ENCODE peak calls at places on chromosomes 4 and X, in five cellular contexts. S, Q, W, O and X are unnamed samples.

GRCh38 chrX:24081661-24082154 is 27.0 kb downstream of the EIF2S3 start:
- DNase-seq in S (peak), Q (no peak), W (peak), O (peak), X (peak)

GRCh38 chr4:73631565-73632226 is 11.5 kb upstream of the RASSF6 start:
- DNase-seq in S (no peak), Q (no peak), W (no peak), O (no peak), X (no peak)

GRCh38 chr4:181877329-181877848 is 365.8 kb upstream of the TENM3 start:
- DNase-seq in S (no peak), Q (no peak), W (no peak), O (peak), X (peak)

GRCh38 chrX:74251006-74251930 is 52.7 kb upstream of the ZCCHC13 start:
- DNase-seq in S (peak), Q (peak), W (no peak), O (peak), X (no peak)

GRCh38 chr4:168449740-168450442 is 30.4 kb downstream of the DDX60L start:
- DNase-seq in S (peak), Q (peak), W (no peak), O (peak), X (peak)

GRCh38 chr4:70463335-70463734 is 8.7 kb upstream of the MUC7 start:
- DNase-seq in S (no peak), Q (no peak), W (no peak), O (no peak), X (no peak)

GRCh38 chr4:87150498-87151261 is 69.7 kb downstream of the KLHL8 start:
- DNase-seq in S (peak), Q (peak), W (peak), O (peak), X (no peak)

GRCh38 chr4:20431422-20432014 is 179.8 kb downstream of the SLIT2 start:
- DNase-seq in S (peak), Q (no peak), W (peak), O (peak), X (no peak)

GRCh38 chr4:3387154-3387942 is 54.4 kb upstream of the HGFAC start:
- DNase-seq in S (no peak), Q (no peak), W (no peak), O (no peak), X (no peak)

GRCh38 chrX:67780694-67781109 is 236.9 kb downstream of the AR start:
- DNase-seq in S (peak), Q (peak), W (no peak), O (peak), X (peak)

GRCh38 chr4:122911588-122911987 is 10.8 kb downstream of the NUDT6 start:
- DNase-seq in S (no peak), Q (no peak), W (no peak), O (no peak), X (no peak)

GRCh38 chr4:146494143-146494542 is 27.6 kb downstream of the SLC10A7 start:
- DNase-seq in S (no peak), Q (no peak), W (no peak), O (no peak), X (no peak)

GRCh38 chrX:2707334-2707760 is 16.3 kb downstream of the CD99 start:
- DNase-seq in S (peak), Q (peak), W (peak), O (peak), X (peak)

GRCh38 chr4:13597604-13598003 is 29.9 kb downstream of the BOD1L1 start:
- DNase-seq in S (no peak), Q (peak), W (no peak), O (peak), X (no peak)

GRCh38 chr4:2363951-2364653 is 54.3 kb downstream of the ZFYVE28 start:
- DNase-seq in S (no peak), Q (no peak), W (no peak), O (no peak), X (no peak)

GRCh38 chr4:124322234-124322831 is 390.2 kb downstream of the ANKRD50 start:
- DNase-seq in S (peak), Q (no peak), W (peak), O (peak), X (no peak)

GRCh38 chr4:181007751-181008150 is 1235.5 kb upstream of the TENM3 start:
- DNase-seq in S (no peak), Q (no peak), W (no peak), O (peak), X (peak)

GRCh38 chrX:138711399-138712347 is at the start of gene FGF13:
- DNase-seq in S (no peak), Q (no peak), W (peak), O (peak), X (peak)

GRCh38 chr4:56247646-56248045 is 139.6 kb downstream of the AASDH start:
- DNase-seq in S (no peak), Q (no peak), W (no peak), O (no peak), X (no peak)

GRCh38 chr4:24686866-24687672 is 102.7 kb upstream of the DHX15 start:
- DNase-seq in S (no peak), Q (no peak), W (peak), O (peak), X (no peak)

GRCh38 chrX:11188664-11189063 is 77.5 kb downstream of the HCCS start:
- DNase-seq in S (no peak), Q (peak), W (no peak), O (peak), X (no peak)

GRCh38 chrX:128106630-128107029 is 54.4 kb upstream of the ACTRT1 start:
- DNase-seq in S (no peak), Q (no peak), W (peak), O (no peak), X (no peak)

GRCh38 chr4:126213996-126214395 is 899.2 kb downstream of the FAT4 start:
- DNase-seq in S (no peak), Q (no peak), W (no peak), O (no peak), X (no peak)

GRCh38 chrX:103791826-103792458 is 15.3 kb downstream of the PLP1 start:
- DNase-seq in S (peak), Q (no peak), W (no peak), O (no peak), X (no peak)

GRCh38 chrX:103794117-103794516 is 17.5 kb downstream of the PLP1 start:
- DNase-seq in S (no peak), Q (no peak), W (no peak), O (peak), X (no peak)

GRCh38 chrX:103791233-103791632 is 14.6 kb downstream of the PLP1 start:
- DNase-seq in S (no peak), Q (no peak), W (no peak), O (no peak), X (no peak)

GRCh38 chrX:103792916-103793540 is 16.4 kb downstream of the PLP1 start:
- DNase-seq in S (peak), Q (peak), W (no peak), O (peak), X (peak)

DNA sequence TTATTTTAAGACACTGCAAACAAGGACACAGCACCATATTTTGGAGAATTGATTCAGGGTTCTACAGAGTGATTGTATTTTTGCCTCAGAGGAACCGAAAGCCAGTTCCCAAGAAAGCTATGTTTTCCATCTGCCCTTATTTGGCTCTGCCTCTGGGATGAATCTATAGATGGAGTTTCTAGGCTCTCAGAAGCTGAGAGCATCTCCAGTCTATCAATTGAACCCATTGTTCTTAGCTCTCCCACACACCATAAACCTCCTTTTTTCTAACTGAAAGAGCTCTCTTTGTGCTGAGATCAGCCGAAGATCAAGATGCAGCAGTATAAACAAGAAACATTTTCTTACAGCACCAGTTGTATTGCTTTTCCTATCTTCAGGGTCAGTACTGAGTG is 16.9 kb downstream of the PLP1 start:
- DNase-seq in S (peak), Q (no peak), W (no peak), O (no peak), X (no peak)
- H3K4me3 ChIP-seq in S (no peak), Q (peak), W (no peak), O (no peak), X (peak)

GRCh38 chrX:50813843-50814661 is at the start of gene SHROOM4:
- DNase-seq in S (peak), Q (no peak), W (peak), O (peak), X (no peak)
- H3K4me3 ChIP-seq in S (peak), Q (peak), W (peak), O (peak), X (peak)

GRCh38 chr4:184267206-184267608 is 49.5 kb upstream of the ENPP6 start:
- DNase-seq in S (no peak), Q (no peak), W (no peak), O (no peak), X (no peak)
- H3K4me3 ChIP-seq in S (no peak), Q (no peak), W (no peak), O (no peak), X (peak)

DNA sequence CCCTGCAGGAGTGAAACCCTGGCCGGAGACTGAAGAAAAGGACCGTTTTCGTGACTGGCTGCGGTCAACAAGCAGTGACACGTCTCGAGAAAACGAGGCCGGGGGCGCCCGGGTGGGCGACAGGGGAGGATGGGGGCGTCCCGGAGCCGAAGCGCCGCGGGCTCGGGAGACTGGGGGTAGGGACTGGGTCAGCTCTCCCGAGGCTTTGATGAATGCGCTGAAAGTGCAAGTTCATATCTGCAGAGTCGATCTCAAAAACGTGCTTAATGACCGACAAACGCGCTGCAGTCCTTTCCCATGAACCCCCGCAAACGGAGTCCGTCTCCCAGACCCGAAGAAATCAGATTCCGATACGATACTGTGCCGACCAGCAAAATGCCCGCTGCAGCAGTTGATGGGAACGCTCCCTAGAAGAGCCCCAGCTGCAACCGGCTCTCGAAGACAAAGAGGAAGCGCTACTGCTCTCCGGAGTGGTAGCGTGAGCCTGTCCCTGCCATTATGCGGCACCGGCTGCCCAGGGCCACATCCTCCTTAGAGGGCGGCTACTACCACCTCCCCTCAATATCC is 806 bp upstream of the CD99L2 start:
- DNase-seq in S (peak), Q (no peak), W (peak), O (peak), X (no peak)
- H3K4me3 ChIP-seq in S (peak), Q (peak), W (peak), O (peak), X (peak)

GRCh38 chr4:173534439-173534838 is 4.4 kb upstream of the HAND2 start:
- DNase-seq in S (no peak), Q (no peak), W (peak), O (no peak), X (no peak)
- H3K4me3 ChIP-seq in S (no peak), Q (no peak), W (no peak), O (no peak), X (no peak)

DNA sequence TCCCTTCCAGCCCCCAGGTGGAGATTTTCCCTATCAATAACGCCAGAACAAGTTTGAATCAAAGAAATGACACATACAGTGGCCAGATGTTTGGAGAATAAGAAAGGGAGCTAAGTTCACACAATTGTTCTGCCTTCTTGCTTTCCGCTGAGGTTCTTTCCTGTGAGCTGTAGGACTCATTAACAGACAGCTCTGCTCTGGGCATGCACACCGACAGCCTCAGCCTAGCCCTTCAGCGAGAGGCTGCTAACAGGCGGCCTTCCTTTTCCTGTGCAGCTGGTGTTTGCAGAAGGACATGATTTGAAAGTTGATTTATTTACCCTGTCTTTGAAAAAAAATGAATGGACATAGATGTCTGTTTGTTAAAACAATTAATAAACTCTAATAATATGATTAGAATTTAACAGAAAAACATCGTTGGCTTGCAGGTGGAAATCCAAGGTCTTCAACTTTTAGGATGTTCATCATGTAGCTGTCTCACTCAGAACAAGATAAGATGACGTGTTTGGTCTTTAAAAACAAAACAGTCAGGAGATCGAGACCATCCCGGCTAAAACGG is 183.3 kb downstream of the KDR start:
- DNase-seq in S (peak), Q (no peak), W (no peak), O (no peak), X (no peak)
- H3K4me3 ChIP-seq in S (no peak), Q (no peak), W (no peak), O (no peak), X (no peak)

DNA sequence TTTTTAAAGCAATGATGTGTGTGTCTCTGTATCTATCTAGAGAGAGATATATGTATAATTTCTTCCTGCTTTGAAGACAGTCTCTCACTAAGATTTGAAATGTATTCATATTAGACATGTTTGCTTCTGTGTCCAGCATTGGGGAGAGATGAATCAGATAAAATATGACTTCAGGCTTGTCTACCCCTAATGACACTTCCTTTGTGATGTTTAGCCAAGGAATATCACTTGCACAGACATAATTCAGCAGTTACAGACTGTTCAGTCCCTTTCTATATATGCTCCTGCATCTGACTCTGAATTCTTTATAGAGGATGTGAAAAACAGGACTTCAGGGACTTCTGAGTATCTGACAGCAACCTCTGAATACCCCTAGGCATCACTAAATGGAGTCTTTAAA is 158.4 kb downstream of the DCLK2 start:
- DNase-seq in S (no peak), Q (no peak), W (no peak), O (peak), X (no peak)
- H3K4me3 ChIP-seq in S (no peak), Q (no peak), W (no peak), O (no peak), X (no peak)

GRCh38 chr4:7425591-7426468 is 8.9 kb downstream of the PSAPL1 start:
- DNase-seq in S (no peak), Q (no peak), W (no peak), O (no peak), X (no peak)
- H3K4me3 ChIP-seq in S (no peak), Q (no peak), W (no peak), O (no peak), X (no peak)

GRCh38 chr4:184352891-184353290 is 121.5 kb downstream of the IRF2 start:
- DNase-seq in S (no peak), Q (no peak), W (no peak), O (no peak), X (no peak)
- H3K4me3 ChIP-seq in S (no peak), Q (no peak), W (no peak), O (no peak), X (no peak)